ENCODE peak calls at places on chromosomes 4 and X, in ten cellular contexts. V, H, W, A, Y, U, B, C, J and E are unnamed samples.

GRCh38 chr4:10159671-10160070 is 43.1 kb upstream of the WDR1 start:
- DNase-seq in V (no peak), H (no peak), W (no peak), A (no peak), Y (no peak), U (no peak), B (no peak), C (no peak), J (no peak), E (no peak)

GRCh38 chr4:13546855-13547562 is 2.7 kb upstream of the NKX3-2 start:
- DNase-seq in V (no peak), H (no peak), W (no peak), A (no peak), Y (no peak), U (no peak), B (no peak), C (no peak), J (no peak), E (peak)

GRCh38 chrX:120463241-120463640 is 5.9 kb downstream of the LAMP2 start:
- DNase-seq in V (no peak), H (no peak), W (peak), A (peak), Y (no peak), U (no peak), B (peak), C (no peak), J (no peak), E (no peak)

GRCh38 chr4:38386011-38386551 is 277.9 kb upstream of the KLF3 start:
- DNase-seq in V (no peak), H (no peak), W (no peak), A (no peak), Y (no peak), U (no peak), B (no peak), C (no peak), J (no peak), E (no peak)

GRCh38 chrX:6227445-6227820 is 1.2 kb downstream of the NLGN4X start:
- DNase-seq in V (no peak), H (no peak), W (no peak), A (no peak), Y (no peak), U (no peak), B (no peak), C (no peak), J (no peak), E (no peak)

GRCh38 chr4:148443550-148444295 is 1.5 kb upstream of the NR3C2 start:
- DNase-seq in V (no peak), H (peak), W (no peak), A (no peak), Y (peak), U (peak), B (no peak), C (no peak), J (peak), E (no peak)

GRCh38 chr4:123587983-123588494 is 191.4 kb downstream of the SPRY1 start:
- DNase-seq in V (no peak), H (peak), W (peak), A (peak), Y (no peak), U (no peak), B (peak), C (peak), J (peak), E (no peak)

GRCh38 chr4:4866833-4867744 is 7.6 kb downstream of the MSX1 start:
- DNase-seq in V (no peak), H (no peak), W (no peak), A (no peak), Y (no peak), U (no peak), B (no peak), C (no peak), J (no peak), E (peak)

GRCh38 chrX:146278381-146278780 is 460.8 kb downstream of the SLITRK2 start:
- DNase-seq in V (peak), H (no peak), W (peak), A (no peak), Y (no peak), U (no peak), B (no peak), C (no peak), J (no peak), E (no peak)

GRCh38 chr4:152735918-152736305 is 43.6 kb downstream of the TIGD4 start:
- DNase-seq in V (no peak), H (no peak), W (no peak), A (no peak), Y (no peak), U (no peak), B (no peak), C (no peak), J (no peak), E (no peak)

DNA sequence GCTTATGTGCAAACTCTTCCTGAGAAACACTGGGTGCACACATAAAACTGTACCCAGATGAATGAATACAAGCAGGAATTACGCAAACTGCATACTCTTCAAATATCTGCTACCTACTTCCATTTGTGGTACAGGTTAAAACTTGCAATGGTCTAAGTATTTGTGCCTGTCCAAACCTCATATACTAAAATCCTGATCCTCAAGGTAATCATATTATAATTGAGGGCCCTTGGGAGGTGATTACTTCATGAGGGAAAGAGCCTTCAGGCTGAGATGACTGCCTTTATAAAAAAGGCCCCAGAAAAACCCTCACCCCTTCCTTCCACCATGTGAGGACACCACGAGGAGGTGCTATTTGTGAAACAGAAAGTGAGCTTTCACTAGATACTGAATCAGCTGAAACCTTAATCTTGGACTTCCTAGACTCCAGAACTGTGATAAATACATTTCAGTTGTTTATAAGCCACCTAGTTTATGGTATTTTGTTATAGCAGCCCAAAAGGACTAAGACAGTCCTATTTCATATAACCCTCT is 1977.2 kb downstream of the PCDH7 start:
- DNase-seq in V (no peak), H (no peak), W (peak), A (no peak), Y (no peak), U (no peak), B (no peak), C (no peak), J (no peak), E (no peak)
- TF ChIP-seq CTCF in V (no peak), H (no peak), W (no peak), A (no peak), Y (no peak), U (no peak), B (no peak), C (no peak), J (no peak), E (no peak)

GRCh38 chr4:2219233-2219760 is 22.6 kb downstream of the HAUS3 start:
- DNase-seq in V (no peak), H (no peak), W (no peak), A (no peak), Y (no peak), U (no peak), B (no peak), C (no peak), J (no peak), E (no peak)
- TF ChIP-seq CTCF in V (no peak), H (no peak), W (no peak), A (no peak), Y (no peak), U (no peak), B (no peak), C (no peak), J (no peak), E (no peak)

GRCh38 chrX:77899081-77899828 is at the start of gene COX7B:
- DNase-seq in V (peak), H (peak), W (peak), A (peak), Y (peak), U (peak), B (peak), C (peak), J (peak), E (peak)
- TF ChIP-seq CTCF in V (peak), H (peak), W (peak), A (peak), Y (peak), U (peak), B (peak), C (peak), J (no peak), E (no peak)

GRCh38 chr4:53706422-53707032 is 115.2 kb upstream of the LNX1 start:
- DNase-seq in V (no peak), H (no peak), W (peak), A (peak), Y (no peak), U (no peak), B (peak), C (peak), J (no peak), E (no peak)
- TF ChIP-seq CTCF in V (peak), H (peak), W (peak), A (peak), Y (no peak), U (peak), B (peak), C (peak), J (no peak), E (peak)

DNA sequence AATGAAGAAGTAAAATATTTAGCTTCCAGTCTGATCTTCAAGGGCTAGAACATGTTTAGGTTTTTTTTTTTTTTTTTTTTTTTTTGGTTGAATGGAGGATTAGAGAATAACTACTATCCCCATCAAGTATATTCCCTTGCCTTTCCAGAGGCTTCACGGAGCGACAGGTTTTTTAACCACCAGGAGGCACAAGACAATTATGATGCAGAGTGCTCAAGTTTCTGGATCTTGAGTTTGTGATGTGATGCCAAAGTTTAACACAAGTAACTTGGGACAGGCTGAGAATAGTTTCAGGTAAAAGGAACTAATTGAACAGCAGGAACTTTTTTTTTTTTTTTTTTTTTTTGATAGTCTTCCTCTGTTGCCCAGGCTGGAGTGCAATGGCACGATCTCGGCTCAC is 30.3 kb downstream of the CCNI start:
- DNase-seq in V (no peak), H (no peak), W (no peak), A (no peak), Y (no peak), U (no peak), B (peak), C (no peak), J (no peak), E (no peak)
- TF ChIP-seq CTCF in V (no peak), H (no peak), W (no peak), A (peak), Y (no peak), U (peak), B (peak), C (peak), J (no peak), E (no peak)

DNA sequence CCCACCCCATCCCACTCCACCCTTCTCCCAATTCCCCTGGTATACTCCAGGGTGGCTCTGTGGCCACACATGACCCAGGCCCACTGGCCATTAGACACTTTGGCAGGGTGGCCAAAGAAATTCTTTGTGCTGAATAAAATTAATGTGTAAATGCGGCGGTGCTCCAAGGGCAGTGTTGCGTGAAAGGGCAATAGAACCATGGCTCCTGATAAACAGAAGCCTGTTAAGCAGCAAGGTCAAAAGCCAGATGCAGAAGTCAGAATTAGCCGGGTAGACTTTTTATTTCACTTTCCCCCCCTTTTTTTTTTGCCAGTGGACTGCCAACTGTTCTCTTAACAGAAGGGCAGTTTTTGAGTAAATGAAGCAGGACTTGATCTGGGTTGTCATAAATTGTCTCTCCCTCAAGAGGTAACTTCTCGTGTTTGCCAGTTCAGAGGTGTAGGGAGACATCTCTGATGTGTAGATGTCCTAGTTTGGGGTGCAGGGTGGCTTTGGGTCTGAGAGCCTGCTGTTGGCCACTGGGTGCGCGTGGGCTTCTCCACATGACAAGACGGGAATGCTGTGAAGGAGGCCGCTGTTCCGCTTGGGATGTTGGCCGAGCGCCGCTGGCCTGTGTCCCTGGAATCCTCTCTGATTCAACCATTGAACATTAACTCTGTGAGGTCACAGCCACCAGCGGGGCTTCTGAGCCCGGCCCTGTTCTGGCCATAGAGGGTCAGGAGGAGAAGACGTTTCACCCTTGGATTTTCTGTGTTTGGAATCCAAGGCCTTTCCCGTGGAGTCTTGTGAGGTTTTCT is 139.5 kb downstream of the TBL1X start:
- DNase-seq in V (no peak), H (no peak), W (no peak), A (peak), Y (no peak), U (no peak), B (peak), C (no peak), J (no peak), E (no peak)
- TF ChIP-seq CTCF in V (no peak), H (no peak), W (no peak), A (no peak), Y (no peak), U (no peak), B (no peak), C (no peak), J (no peak), E (no peak)

GRCh38 chrX:130167040-130167439 is 1.4 kb upstream of the AIFM1 start:
- DNase-seq in V (no peak), H (no peak), W (no peak), A (no peak), Y (no peak), U (no peak), B (no peak), C (no peak), J (no peak), E (no peak)

GRCh38 chrX:130163350-130163851 is 2.2 kb downstream of the AIFM1 start:
- DNase-seq in V (no peak), H (no peak), W (no peak), A (no peak), Y (no peak), U (no peak), B (no peak), C (no peak), J (no peak), E (no peak)

GRCh38 chrX:130166503-130166777 is 799 bp upstream of the AIFM1 start:
- DNase-seq in V (no peak), H (no peak), W (no peak), A (no peak), Y (no peak), U (no peak), B (no peak), C (no peak), J (no peak), E (no peak)

GRCh38 chrX:130165181-130165702 is 399 bp downstream of the AIFM1 start:
- DNase-seq in V (no peak), H (no peak), W (no peak), A (peak), Y (no peak), U (no peak), B (no peak), C (peak), J (peak), E (no peak)

DNA sequence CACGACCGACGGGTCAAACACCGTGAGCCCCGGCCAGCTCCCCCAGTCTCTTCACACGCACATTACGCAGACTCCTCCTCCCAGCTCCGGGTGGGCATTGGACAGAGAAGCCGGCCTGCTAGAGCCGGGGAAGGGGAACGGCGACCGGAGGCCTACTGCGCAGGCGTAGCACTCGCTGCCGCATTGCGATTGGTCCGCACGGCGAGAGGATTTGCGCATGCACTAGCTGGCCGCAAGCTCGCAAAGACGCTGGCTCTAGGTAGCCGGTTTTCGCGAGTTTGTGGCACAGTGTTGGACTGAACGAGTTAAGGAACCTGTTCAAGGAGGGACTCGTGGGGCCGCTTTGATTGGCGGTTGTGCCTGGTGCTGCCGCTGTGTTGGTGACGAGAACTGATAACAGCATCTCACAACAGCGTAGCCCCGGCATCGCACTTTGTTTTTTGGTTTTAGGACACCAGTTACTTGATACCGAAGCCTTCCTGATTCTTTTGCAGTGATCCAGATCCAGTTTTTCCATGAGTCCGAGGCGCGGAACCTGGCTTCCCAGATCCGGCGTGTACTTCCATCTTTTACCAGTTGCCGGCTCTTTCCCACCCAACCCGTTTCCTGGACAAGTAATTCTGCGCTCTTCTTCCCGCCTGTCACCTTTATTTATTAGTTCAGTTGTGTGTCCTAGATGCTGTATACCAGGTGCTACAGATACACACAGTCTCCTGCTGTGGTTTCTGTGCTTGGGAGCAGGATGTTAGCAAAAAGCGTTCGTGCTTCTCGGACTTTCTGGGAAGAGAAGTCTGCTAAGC is at the start of gene AIFM1:
- DNase-seq in V (peak), H (peak), W (peak), A (peak), Y (peak), U (peak), B (peak), C (peak), J (peak), E (peak)
- TF ChIP-seq CTCF in V (no peak), H (no peak), W (no peak), A (no peak), Y (no peak), U (no peak), B (no peak), C (no peak), J (no peak), E (no peak)